ENCODE peak calls at places on chromosomes 2 and 18, in ten cellular contexts. C, B, R, M, O, D, Q, L, A and J are unnamed samples.

GRCh38 chr2:97848347-97848746 is 135.0 kb downstream of the ZAP70 start:
- DNase-seq in C (no peak), B (no peak), R (no peak), M (no peak), O (no peak), D (no peak), Q (no peak), L (no peak), A (no peak), J (no peak)

GRCh38 chr2:120418174-120418787 is 72.3 kb downstream of the INHBB start:
- DNase-seq in C (no peak), B (no peak), R (no peak), M (no peak), O (no peak), D (no peak), Q (no peak), L (peak; percentile 6), A (peak; percentile 64), J (no peak)

GRCh38 chr2:169139993-169140767 is 70.8 kb downstream of the DHRS9 start:
- DNase-seq in C (no peak), B (no peak), R (no peak), M (no peak), O (no peak), D (no peak), Q (no peak), L (no peak), A (no peak), J (no peak)

GRCh38 chr2:129192841-129193253 is 786.6 kb upstream of the RAB6C start:
- DNase-seq in C (no peak), B (no peak), R (no peak), M (no peak), O (no peak), D (no peak), Q (no peak), L (no peak), A (no peak), J (no peak)

GRCh38 chr2:56681659-56682396 is 498.0 kb downstream of the CCDC85A start:
- DNase-seq in C (no peak), B (no peak), R (no peak), M (no peak), O (no peak), D (no peak), Q (no peak), L (no peak), A (no peak), J (no peak)

GRCh38 chr2:179900655-179901054 is 39.2 kb upstream of the ZNF385B start:
- DNase-seq in C (no peak), B (no peak), R (no peak), M (no peak), O (no peak), D (no peak), Q (no peak), L (no peak), A (no peak), J (no peak)

GRCh38 chr2:178426388-178426787 is 24.6 kb downstream of the PRKRA start:
- DNase-seq in C (no peak), B (no peak), R (no peak), M (no peak), O (no peak), D (no peak), Q (no peak), L (no peak), A (no peak), J (no peak)

GRCh38 chr18:35736696-35737095 is 155.2 kb downstream of the GALNT1 start:
- DNase-seq in C (no peak), B (no peak), R (no peak), M (no peak), O (no peak), D (no peak), Q (no peak), L (no peak), A (no peak), J (no peak)

GRCh38 chr2:60355849-60356261 is 197.6 kb downstream of the BCL11A start:
- DNase-seq in C (no peak), B (no peak), R (peak; percentile 66), M (no peak), O (no peak), D (no peak), Q (no peak), L (no peak), A (no peak), J (no peak)

GRCh38 chr18:7601249-7601620 is 34.1 kb downstream of the PTPRM start:
- DNase-seq in C (no peak), B (no peak), R (no peak), M (no peak), O (no peak), D (no peak), Q (no peak), L (no peak), A (no peak), J (peak; percentile 32)

GRCh38 chr2:25151718-25152117 is 16.7 kb downstream of the POMC start:
- DNase-seq in C (no peak), B (no peak), R (no peak), M (no peak), O (no peak), D (no peak), Q (no peak), L (no peak), A (peak; percentile 44), J (no peak)

GRCh38 chr2:47062721-47063120 is 92.4 kb downstream of the STPG4 start:
- DNase-seq in C (no peak), B (no peak), R (no peak), M (no peak), O (no peak), D (no peak), Q (no peak), L (no peak), A (no peak), J (no peak)

GRCh38 chr18:5456577-5457466 is 87.0 kb downstream of the EPB41L3 start:
- DNase-seq in C (no peak), B (no peak), R (no peak), M (peak; percentile 68), O (no peak), D (no peak), Q (no peak), L (peak; percentile 28), A (no peak), J (no peak)

GRCh38 chr2:12155308-12156061 is 409.1 kb downstream of the LPIN1 start:
- DNase-seq in C (no peak), B (no peak), R (no peak), M (peak; percentile 74), O (peak; percentile 26), D (no peak), Q (no peak), L (no peak), A (no peak), J (peak; percentile 56)

GRCh38 chr2:37654932-37655331 is 16.5 kb downstream of the CDC42EP3 start:
- DNase-seq in C (no peak), B (no peak), R (peak; percentile 60), M (no peak), O (no peak), D (no peak), Q (no peak), L (no peak), A (no peak), J (no peak)

GRCh38 chr18:51195602-51196115 is 1.8 kb downstream of the MEX3C start:
- DNase-seq in C (peak; percentile 18), B (no peak), R (peak; percentile 63), M (no peak), O (peak; percentile 18), D (peak; percentile 33), Q (peak; percentile 29), L (peak; percentile 23), A (no peak), J (no peak)
- TF ChIP-seq POLR2A in C (no peak), B (no peak), R (no peak), M (no peak), O (no peak), D (peak; percentile 34), Q (no peak), L (peak; percentile 54), A (no peak), J (no peak)

GRCh38 chr2:224591245-224591644 is 6.1 kb upstream of the CUL3 start:
- DNase-seq in C (no peak), B (no peak), R (no peak), M (no peak), O (no peak), D (no peak), Q (no peak), L (no peak), A (no peak), J (no peak)
- TF ChIP-seq POLR2A in C (no peak), B (no peak), R (no peak), M (no peak), O (no peak), D (no peak), Q (no peak), L (no peak), A (no peak), J (no peak)

DNA sequence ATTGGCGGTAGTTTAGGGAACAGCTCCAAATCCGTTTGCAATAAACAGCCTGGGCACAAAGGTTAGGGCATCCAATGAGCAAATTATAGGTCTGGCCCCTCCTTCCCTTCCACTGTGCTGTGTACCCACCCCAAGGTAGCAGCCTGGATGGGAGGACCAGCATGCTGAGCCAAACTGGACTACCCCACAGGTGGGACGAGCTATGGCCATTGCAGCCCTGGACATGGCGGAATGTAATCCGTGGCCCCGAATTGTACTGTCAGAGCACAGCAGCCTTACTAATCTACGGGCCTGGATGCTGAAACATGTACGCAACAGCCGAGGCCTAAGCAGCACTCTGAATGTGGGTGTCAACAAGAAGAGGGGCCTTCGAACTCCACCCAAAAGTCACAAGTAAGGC is 6.7 kb downstream of the AGBL5 start:
- DNase-seq in C (no peak), B (no peak), R (no peak), M (peak; percentile 40), O (no peak), D (no peak), Q (no peak), L (no peak), A (no peak), J (no peak)
- TF ChIP-seq POLR2A in C (no peak), B (no peak), R (no peak), M (no peak), O (no peak), D (no peak), Q (no peak), L (no peak), A (no peak), J (no peak)

GRCh38 chr18:22166070-22166972 is 3.1 kb upstream of the GATA6 start:
- DNase-seq in C (peak; percentile 6), B (peak; percentile 83), R (no peak), M (no peak), O (no peak), D (no peak), Q (peak; percentile 77), L (peak; percentile 78), A (peak; percentile 78), J (no peak)

GRCh38 chr18:22165049-22165602 is 4.3 kb upstream of the GATA6 start:
- DNase-seq in C (no peak), B (peak; percentile 48), R (no peak), M (no peak), O (no peak), D (no peak), Q (no peak), L (peak; percentile 33), A (no peak), J (no peak)

GRCh38 chr18:22164337-22165048 is 4.9 kb upstream of the GATA6 start:
- DNase-seq in C (no peak), B (peak; percentile 44), R (no peak), M (no peak), O (no peak), D (no peak), Q (peak; percentile 26), L (peak; percentile 35), A (no peak), J (no peak)

GRCh38 chr18:22165603-22166069 is 3.8 kb upstream of the GATA6 start:
- DNase-seq in C (no peak), B (peak; percentile 49), R (no peak), M (no peak), O (no peak), D (no peak), Q (no peak), L (no peak), A (no peak), J (no peak)

GRCh38 chr18:22163432-22163831 is 6.0 kb upstream of the GATA6 start:
- DNase-seq in C (no peak), B (no peak), R (no peak), M (no peak), O (no peak), D (no peak), Q (no peak), L (no peak), A (no peak), J (no peak)
- TF ChIP-seq POLR2A in C (no peak), B (no peak), R (no peak), M (no peak), O (no peak), D (no peak), Q (no peak), L (no peak), A (no peak), J (no peak)